ENCODE peak calls at places on chromosomes 13 and 19, in eight cellular contexts. A is stimulated activated CD4-positive, alpha-beta T cell treated with anti-CD3 and anti-CD28 coated beads, Interleukin-1b, Interleukin-23, amount 100 ng/mL, for 1 hour; P is fibroblast of lung; Y is A172; K is SHP77 treated with DMSO at 0.1 percent for 48 hours; Z is Right ventricle myocardium superior; B is adrenal gland; T is HCEC 1CT. W is an unnamed sample.

GRCh38 chr13:75544681-75545333 is 4.8 kb upstream of the UCHL3 start:
- DNase-seq in A (no peak), P (peak; percentile 88), Y (no peak), K (no peak), Z (no peak), B (peak; percentile 38), T (peak; percentile 88), W (peak; percentile 80)

GRCh38 chr19:4103073-4103418 is 20.9 kb downstream of the MAP2K2 start:
- DNase-seq in A (no peak), P (peak; percentile 29), Y (peak; percentile 42), K (no peak), Z (no peak), B (no peak), T (no peak), W (peak; percentile 12)

GRCh38 chr13:24107955-24108614 is 52.4 kb upstream of the SPATA13 start:
- DNase-seq in A (no peak), P (peak; percentile 35), Y (no peak), K (no peak), Z (no peak), B (no peak), T (no peak), W (peak; percentile 13)

GRCh38 chr19:44848036-44848804 is 2.1 kb downstream of the NECTIN2 start:
- DNase-seq in A (no peak), P (peak; percentile 50), Y (no peak), K (no peak), Z (no peak), B (peak; percentile 50), T (peak; percentile 22), W (no peak)

GRCh38 chr13:42174344-42175162 is 97.4 kb upstream of the AKAP11 start:
- DNase-seq in A (no peak), P (peak; percentile 26), Y (peak; percentile 16), K (no peak), Z (no peak), B (no peak), T (peak; percentile 70), W (no peak)

GRCh38 chr19:27679399-27679798 is 1533.6 kb downstream of the UQCRFS1 start:
- DNase-seq in A (no peak), P (no peak), Y (no peak), K (no peak), Z (no peak), B (no peak), T (no peak), W (no peak)

GRCh38 chr13:27425918-27426630 is 1.7 kb downstream of the GTF3A start:
- DNase-seq in A (peak; percentile 50), P (peak; percentile 75), Y (peak; percentile 90), K (peak; percentile 25), Z (peak; percentile 85), B (peak; percentile 83), T (peak; percentile 82), W (peak; percentile 70)

GRCh38 chr13:102402292-102402691 is 444 bp upstream of the FGF14 start:
- DNase-seq in A (no peak), P (peak; percentile 70), Y (peak; percentile 31), K (peak; percentile 90), Z (peak; percentile 48), B (peak; percentile 9), T (peak; percentile 77), W (peak; percentile 73)

GRCh38 chr19:1250374-1251232 is 2.2 kb downstream of the MIDN start:
- DNase-seq in A (no peak), P (peak; percentile 85), Y (peak; percentile 54), K (no peak), Z (peak; percentile 83), B (peak; percentile 74), T (no peak), W (no peak)

GRCh38 chr19:18634612-18635290 is 2.1 kb upstream of the KLHL26 start:
- DNase-seq in A (no peak), P (peak; percentile 76), Y (no peak), K (no peak), Z (no peak), B (no peak), T (no peak), W (peak; percentile 95)

GRCh38 chr19:41116261-41116660 is 2.0 kb downstream of the CYP2F1 start:
- DNase-seq in A (no peak), P (no peak), Y (no peak), K (no peak), Z (no peak), B (no peak), T (no peak), W (no peak)

GRCh38 chr13:79782541-79783216 is 301.7 kb downstream of the NDFIP2 start:
- DNase-seq in A (no peak), P (peak; percentile 74), Y (peak; percentile 46), K (peak; percentile 90), Z (peak; percentile 81), B (no peak), T (no peak), W (peak; percentile 62)

GRCh38 chr19:292281-292884 is 1.2 kb upstream of the PLPP2 start:
- DNase-seq in A (no peak), P (no peak), Y (no peak), K (no peak), Z (peak; percentile 27), B (no peak), T (no peak), W (no peak)

GRCh38 chr19:51018745-51019543 is 565 bp downstream of the KLK10 start:
- DNase-seq in A (no peak), P (no peak), Y (no peak), K (no peak), Z (no peak), B (no peak), T (no peak), W (no peak)

GRCh38 chr19:28429356-28429755 is 783.6 kb downstream of the UQCRFS1 start:
- DNase-seq in A (no peak), P (no peak), Y (no peak), K (no peak), Z (no peak), B (no peak), T (no peak), W (no peak)

GRCh38 chr19:43934985-43935708 is at the start of gene ZNF45:
- DNase-seq in A (peak; percentile 64), P (peak; percentile 88), Y (peak; percentile 82), K (peak; percentile 74), Z (peak; percentile 92), B (peak; percentile 93), T (peak; percentile 89), W (peak; percentile 95)

GRCh38 chr13:35471466-35472307 is 4.8 kb downstream of the MAB21L1 start:
- DNase-seq in A (no peak), P (peak; percentile 33), Y (no peak), K (no peak), Z (no peak), B (no peak), T (no peak), W (peak; percentile 52)

GRCh38 chr13:95447766-95448165 is 104.8 kb upstream of the CLDN10 start:
- DNase-seq in A (no peak), P (no peak), Y (no peak), K (no peak), Z (no peak), B (no peak), T (no peak), W (no peak)

GRCh38 chr19:34963531-34964406 is at the start of gene ZNF792:
- DNase-seq in A (no peak), P (peak; percentile 30), Y (peak; percentile 30), K (no peak), Z (peak; percentile 83), B (peak; percentile 74), T (peak; percentile 17), W (peak; percentile 41)

GRCh38 chr19:54436561-54437229 is 12.3 kb upstream of the LENG8 start:
- DNase-seq in A (no peak), P (no peak), Y (no peak), K (no peak), Z (no peak), B (no peak), T (no peak), W (no peak)

GRCh38 chr13:37023871-37024270 is 23.3 kb downstream of the EXOSC8 start:
- DNase-seq in A (no peak), P (peak; percentile 12), Y (peak; percentile 19), K (no peak), Z (no peak), B (no peak), T (peak; percentile 74), W (no peak)

GRCh38 chr19:13962738-13963602 is 10.7 kb downstream of the DCAF15 start:
- DNase-seq in A (no peak), P (peak; percentile 62), Y (no peak), K (no peak), Z (no peak), B (peak; percentile 45), T (no peak), W (peak; percentile 36)

GRCh38 chr19:10270616-10271394 is at the start of gene ICAM1:
- DNase-seq in A (no peak), P (peak; percentile 45), Y (no peak), K (peak; percentile 42), Z (peak; percentile 91), B (peak; percentile 84), T (peak; percentile 72), W (peak; percentile 71)

GRCh38 chr19:47778089-47778953 is at the start of gene SELENOW:
- DNase-seq in A (peak; percentile 45), P (peak; percentile 64), Y (peak; percentile 40), K (peak; percentile 60), Z (peak; percentile 84), B (peak; percentile 71), T (peak; percentile 46), W (peak; percentile 85)

GRCh38 chr13:37978680-37979079 is 109.1 kb upstream of the TRPC4 start:
- DNase-seq in A (no peak), P (no peak), Y (no peak), K (no peak), Z (no peak), B (no peak), T (no peak), W (no peak)

GRCh38 chr13:44068737-44069136 is 189.0 kb downstream of the LACC1 start:
- DNase-seq in A (no peak), P (peak; percentile 71), Y (peak; percentile 78), K (no peak), Z (no peak), B (no peak), T (peak; percentile 77), W (peak; percentile 48)

GRCh38 chr13:110283661-110284516 is 23.1 kb downstream of the COL4A1 start:
- DNase-seq in A (no peak), P (peak; percentile 59), Y (no peak), K (no peak), Z (no peak), B (no peak), T (peak; percentile 74), W (peak; percentile 75)

GRCh38 chr13:108525867-108526266 is 103.5 kb upstream of the MYO16 start:
- DNase-seq in A (no peak), P (peak; percentile 8), Y (no peak), K (no peak), Z (no peak), B (no peak), T (no peak), W (no peak)

GRCh38 chr13:113630804-113631203 is 27.2 kb downstream of the ATP4B start:
- DNase-seq in A (no peak), P (no peak), Y (no peak), K (no peak), Z (no peak), B (no peak), T (no peak), W (no peak)

GRCh38 chr13:30572859-30573275 is 44.9 kb upstream of the USPL1 start:
- DNase-seq in A (no peak), P (peak; percentile 75), Y (peak; percentile 65), K (no peak), Z (no peak), B (no peak), T (peak; percentile 65), W (peak; percentile 24)

GRCh38 chr13:101218484-101218883 is 197.8 kb downstream of the NALCN start:
- DNase-seq in A (no peak), P (peak; percentile 12), Y (peak; percentile 31), K (no peak), Z (no peak), B (no peak), T (peak; percentile 47), W (peak; percentile 65)

GRCh38 chr13:70941454-70941853 is 833.2 kb upstream of the KLHL1 start:
- DNase-seq in A (no peak), P (no peak), Y (no peak), K (no peak), Z (no peak), B (no peak), T (no peak), W (no peak)

GRCh38 chr13:113629814-113630213 is 28.2 kb downstream of the ATP4B start:
- DNase-seq in A (no peak), P (no peak), Y (no peak), K (no peak), Z (no peak), B (no peak), T (no peak), W (no peak)

GRCh38 chr13:108176685-108177274 is 38.6 kb downstream of the LIG4 start:
- DNase-seq in A (no peak), P (peak; percentile 12), Y (no peak), K (no peak), Z (no peak), B (peak; percentile 15), T (peak; percentile 5), W (no peak)

W was measured in foreskin fibroblast.